ENCODE peak calls at places on chromosomes 3 and 15, in six cellular contexts. G, Y, C, L, K and U are unnamed samples.

GRCh38 chr15:85865070-85865684 is 70.5 kb upstream of the KLHL25 start:
- DNase-seq in Y (peak), K (peak), G (peak), L (no peak), C (no peak), U (peak)

GRCh38 chr15:34223904-34224596 is 766 bp upstream of the EMC4 start:
- DNase-seq in Y (no peak), C (no peak), K (no peak), L (peak), G (no peak), U (no peak)

GRCh38 chr3:197528190-197528589 is 27.6 kb downstream of the BDH1 start:
- DNase-seq in Y (no peak), C (no peak), G (no peak), L (no peak), K (no peak), U (no peak)

GRCh38 chr3:156033428-156033827 is 87.0 kb upstream of the KCNAB1 start:
- DNase-seq in K (no peak), Y (no peak), G (no peak), L (no peak), C (no peak), U (no peak)

GRCh38 chr3:173839859-173840258 is 442.3 kb downstream of the NLGN1 start:
- DNase-seq in L (no peak), G (no peak), C (no peak), Y (no peak), K (no peak), U (no peak)

GRCh38 chr3:151228291-151229125 is 25.5 kb upstream of the GPR171 start:
- DNase-seq in K (no peak), C (no peak), Y (peak), L (peak), G (no peak), U (no peak)

GRCh38 chr15:40543631-40544294 is 21.1 kb downstream of the CCDC32 start:
- DNase-seq in G (no peak), L (no peak), Y (no peak), C (no peak), K (no peak), U (no peak)

GRCh38 chr15:60589253-60589652 is 110.3 kb upstream of the ICE2 start:
- DNase-seq in G (no peak), Y (peak), L (peak), C (peak), K (no peak), U (no peak)

GRCh38 chr3:134311265-134311664 is 60.6 kb upstream of the RYK start:
- DNase-seq in L (no peak), Y (no peak), K (no peak), G (no peak), C (no peak), U (no peak)

GRCh38 chr15:57866149-57866736 is 159.7 kb downstream of the POLR2M start:
- DNase-seq in L (peak), C (peak), K (peak), G (no peak), Y (peak), U (no peak)